ENCODE peak calls at places on chromosome 14, in eight cellular contexts. X is A549, Z is K562, T is H1, W is HepG2, N is HCT116, A is endothelial cell of umbilical vein, K is GM12878. P is an unnamed sample.

GRCh38 chr14:70642313-70643235 is 858 bp downstream of the TTC9 start:
- DNase-seq in T (no peak), W (no peak), N (no peak), A (peak; percentile 1), Z (no peak), K (no peak), X (no peak), P (peak; percentile 37)

GRCh38 chr14:25518347-25518746 is 468.4 kb upstream of the STXBP6 start:
- DNase-seq in X (no peak), T (no peak), K (no peak), N (no peak), Z (no peak), A (no peak), W (no peak), P (no peak)

GRCh38 chr14:91269076-91269991 is 24.8 kb upstream of the GPR68 start:
- DNase-seq in K (no peak), N (no peak), Z (no peak), W (no peak), T (no peak), A (no peak), X (no peak), P (no peak)

GRCh38 chr14:26856832-26857508 is 259.1 kb upstream of the NOVA1 start:
- DNase-seq in A (no peak), K (no peak), Z (no peak), X (no peak), N (no peak), W (no peak), T (no peak), P (no peak)

GRCh38 chr14:52950410-52950897 is 396 bp downstream of the FERMT2 start:
- DNase-seq in A (peak; percentile 71), N (no peak), T (peak; percentile 80), X (peak; percentile 48), K (no peak), W (peak; percentile 22), Z (peak; percentile 6), P (peak; percentile 2)

GRCh38 chr14:52299692-52300278 is 14.3 kb upstream of the PTGER2 start:
- DNase-seq in A (peak; percentile 47), N (peak; percentile 31), X (peak; percentile 54), K (no peak), W (peak; percentile 59), Z (peak; percentile 26), T (no peak), P (peak; percentile 61)

GRCh38 chr14:105055736-105056302 is 9.4 kb downstream of the GPR132 start:
- DNase-seq in X (no peak), W (no peak), T (no peak), Z (no peak), K (no peak), A (no peak), N (no peak), P (no peak)

GRCh38 chr14:104758981-104759975 is 6.3 kb downstream of the SIVA1 start:
- DNase-seq in A (no peak), Z (no peak), X (no peak), K (no peak), N (no peak), W (no peak), T (no peak), P (no peak)

GRCh38 chr14:41872906-41873305 is 266.2 kb downstream of the LRFN5 start:
- DNase-seq in N (no peak), X (no peak), W (no peak), Z (no peak), K (no peak), T (no peak), A (no peak), P (no peak)
- TF ChIP-seq MAX in N (no peak), X (no peak), W (no peak), Z (no peak), K (no peak), T (no peak), A (no peak), P (no peak)

GRCh38 chr14:95228240-95228639 is 70.9 kb upstream of the DICER1 start:
- DNase-seq in X (no peak), T (no peak), A (no peak), Z (no peak), K (no peak), W (no peak), N (no peak), P (no peak)

GRCh38 chr14:95229749-95230148 is 72.4 kb upstream of the DICER1 start:
- DNase-seq in A (no peak), Z (no peak), K (no peak), X (no peak), N (no peak), W (peak; percentile 35), T (no peak), P (no peak)

GRCh38 chr14:95227279-95227860 is 70.0 kb upstream of the DICER1 start:
- DNase-seq in W (no peak), T (no peak), Z (no peak), K (no peak), X (no peak), A (peak; percentile 69), N (no peak), P (no peak)

GRCh38 chr14:95225251-95225887 is 68.0 kb upstream of the DICER1 start:
- DNase-seq in T (no peak), N (no peak), W (no peak), A (no peak), X (no peak), K (no peak), Z (no peak), P (no peak)

DNA sequence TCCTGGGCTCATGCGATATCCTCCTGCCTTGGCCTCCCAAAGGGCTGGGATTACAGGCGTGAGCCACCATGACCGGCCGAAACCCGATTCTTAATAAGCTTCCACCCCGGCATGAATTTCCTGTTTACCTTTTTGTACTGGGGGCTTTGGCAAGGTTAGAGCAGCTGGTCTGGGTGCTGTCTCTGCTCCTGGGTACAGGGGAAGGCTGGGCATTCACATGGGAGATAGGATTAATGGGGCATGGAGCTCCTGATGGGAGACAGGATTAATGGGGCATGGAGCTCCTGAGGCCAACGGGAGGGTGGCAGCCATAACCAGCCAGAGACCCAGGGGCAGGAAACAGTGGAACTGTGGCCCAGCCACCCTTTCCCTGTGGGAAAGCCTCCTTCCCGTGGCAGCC is 69.5 kb upstream of the DICER1 start:
- DNase-seq in T (no peak), W (no peak), Z (no peak), A (no peak), N (no peak), X (no peak), K (no peak), P (no peak)
- TF ChIP-seq CTCF in T (no peak), W (no peak), Z (no peak), A (no peak), N (no peak), X (no peak), K (no peak), P (no peak)

GRCh38 chr14:55129086-55129427 is at the start of gene LGALS3:
- DNase-seq in T (no peak), N (no peak), A (peak; percentile 23), W (no peak), K (no peak), Z (peak; percentile 69), X (peak; percentile 80), P (peak; percentile 72)
- TF ChIP-seq POLR2A in T (no peak), N (peak; percentile 82), A (peak; percentile 42), W (no peak), K (no peak), Z (no peak), X (peak; percentile 77), P (peak; percentile 21)

DNA sequence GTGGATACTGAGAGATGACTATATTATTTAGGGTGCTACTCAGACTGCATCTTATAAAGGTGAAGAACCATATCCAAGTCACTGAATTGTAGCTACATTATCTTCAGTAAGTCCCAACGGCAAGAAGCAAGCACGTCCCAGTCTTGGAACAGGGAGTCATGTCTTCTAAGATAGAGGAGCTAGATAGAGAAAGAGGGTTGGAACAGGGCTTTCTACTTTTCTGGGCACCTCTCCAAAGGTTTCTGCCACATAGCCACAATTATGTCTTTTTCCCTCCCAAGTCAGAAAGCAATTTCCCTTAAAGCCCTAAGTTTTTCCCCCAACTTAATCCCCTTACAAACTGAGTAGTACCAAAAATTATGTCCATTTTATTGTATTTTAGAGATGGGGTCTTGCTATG is 22.4 kb downstream of the MAPK1IP1L start:
- DNase-seq in A (no peak), N (no peak), Z (no peak), W (no peak), T (peak; percentile 23), X (no peak), K (no peak), P (no peak)
- TF ChIP-seq MAX in A (no peak), N (no peak), Z (no peak), W (no peak), T (no peak), X (no peak), K (no peak), P (no peak)

DNA sequence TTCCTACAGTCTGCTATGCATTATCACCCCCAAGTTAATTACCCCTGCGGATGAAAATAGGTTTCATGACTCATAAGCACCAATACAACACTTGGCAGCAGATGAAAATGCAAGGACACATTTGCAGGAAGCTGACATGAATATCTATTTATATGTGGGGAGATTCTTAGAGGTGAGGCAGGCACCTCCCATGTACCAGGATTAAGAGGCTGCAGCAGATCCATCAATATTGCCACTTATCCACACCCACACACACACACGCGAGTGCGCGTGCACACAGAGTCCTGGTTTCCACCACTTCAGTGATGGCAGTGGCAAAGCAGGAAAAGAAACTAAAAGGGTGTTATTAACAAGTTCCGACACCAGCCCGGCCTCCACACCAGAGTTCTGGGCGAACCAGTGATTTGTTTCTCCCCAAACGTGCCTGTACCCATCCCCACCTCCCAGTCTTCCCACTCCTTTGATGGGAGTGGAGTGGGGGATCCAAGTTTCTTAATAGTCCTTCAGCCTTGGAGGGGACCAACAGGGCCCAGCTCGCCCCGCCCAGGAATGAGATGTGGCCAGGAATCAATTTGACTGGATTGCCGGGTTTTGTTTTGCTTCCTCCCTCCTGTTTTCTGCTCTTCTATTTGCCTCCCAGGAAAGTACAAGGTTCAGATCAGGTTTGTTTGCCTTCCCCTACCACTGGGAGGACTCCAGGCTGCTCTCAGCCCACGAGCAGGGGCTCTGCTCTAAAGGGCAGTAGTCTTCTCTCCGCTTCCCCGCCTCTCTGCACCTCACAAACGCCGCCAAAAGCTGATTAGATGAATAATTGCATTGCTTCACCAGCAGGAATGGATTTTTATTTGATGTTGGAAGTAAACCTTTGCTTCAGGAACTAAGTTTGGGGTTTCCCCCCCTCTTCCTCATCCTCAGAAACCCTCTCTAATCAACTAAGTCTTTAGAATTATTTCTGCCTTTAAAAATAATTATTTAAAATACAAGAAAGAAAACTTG is 5.2 kb downstream of the IRF2BPL start:
- DNase-seq in K (no peak), Z (no peak), T (peak; percentile 51), N (no peak), W (peak; percentile 97), X (no peak), A (peak; percentile 28), P (no peak)
- TF ChIP-seq CTCF in K (peak; percentile 2), Z (no peak), T (no peak), N (peak; percentile 33), W (peak; percentile 54), X (no peak), A (no peak), P (no peak)